ENCODE peak calls at places on chromosomes 12 and 14, in five cellular contexts. N, W, X, A and S are unnamed samples.

GRCh38 chr12:1350934-1351240 is 243.5 kb downstream of the FBXL14 start:
- DNase-seq in N (no peak), W (no peak), X (no peak), A (no peak), S (no peak)

GRCh38 chr12:106527356-106527755 is 55.4 kb upstream of the RFX4 start:
- DNase-seq in N (no peak), W (no peak), X (no peak), A (peak), S (no peak)

GRCh38 chr12:82565982-82566381 is 120.7 kb upstream of the TMTC2 start:
- DNase-seq in N (no peak), W (no peak), X (no peak), A (no peak), S (no peak)

GRCh38 chr14:59224341-59224740 is 35.9 kb downstream of the DAAM1 start:
- DNase-seq in N (no peak), W (no peak), X (no peak), A (no peak), S (no peak)

GRCh38 chr12:111584959-111585358 is 14.2 kb downstream of the ATXN2 start:
- DNase-seq in N (no peak), W (no peak), X (no peak), A (no peak), S (no peak)

GRCh38 chr14:45649051-45649450 is 396.0 kb upstream of the MIS18BP1 start:
- DNase-seq in N (no peak), W (no peak), X (no peak), A (no peak), S (no peak)

GRCh38 chr14:105065280-105066228 is at the start of gene GPR132:
- DNase-seq in N (no peak), W (peak), X (peak), A (peak), S (peak)

GRCh38 chr14:29215853-29216252 is 449.3 kb downstream of the FOXG1 start:
- DNase-seq in N (no peak), W (no peak), X (no peak), A (peak), S (no peak)

GRCh38 chr14:75559045-75559444 is 19.4 kb upstream of the FLVCR2 start:
- DNase-seq in N (no peak), W (no peak), X (no peak), A (no peak), S (no peak)

GRCh38 chr14:31770271-31770670 is 209.1 kb downstream of the NUBPL start:
- DNase-seq in N (no peak), W (no peak), X (no peak), A (no peak), S (no peak)

GRCh38 chr14:50520947-50521815 is 11.2 kb downstream of the MAP4K5 start:
- DNase-seq in N (no peak), W (no peak), X (peak), A (peak), S (peak)

GRCh38 chr12:123336530-123336929 is 28.1 kb downstream of the SBNO1 start:
- DNase-seq in N (no peak), W (no peak), X (no peak), A (no peak), S (no peak)

GRCh38 chr12:65171870-65172269 is 2.5 kb downstream of the LEMD3 start:
- DNase-seq in N (no peak), W (no peak), X (no peak), A (no peak), S (no peak)